ENCODE peak calls at places on chromosome 19, in five cellular contexts. F is H1, E is H9, J is mesenchymal stem cell, D is trophoblast cell. R is an unnamed sample.

GRCh38 chr19:56015756-56016155 is 29.2 kb downstream of the NLRP5 start:
- DNase-seq in F (no peak), E (no peak), J (no peak), D (no peak), R (no peak)

GRCh38 chr19:13256918-13257317 is 106.7 kb downstream of the IER2 start:
- DNase-seq in F (no peak), E (no peak), J (no peak), D (no peak), R (no peak)

GRCh38 chr19:49411681-49412321 is 11.4 kb downstream of the PTH2 start:
- DNase-seq in F (no peak), E (no peak), J (no peak), D (no peak), R (no peak)

GRCh38 chr19:14497347-14497921 is 1.5 kb upstream of the GIPC1 start:
- DNase-seq in F (no peak), E (no peak), J (no peak), D (no peak), R (no peak)

GRCh38 chr19:31693870-31694269 is 344.6 kb upstream of the TSHZ3 start:
- DNase-seq in F (no peak), E (no peak), J (no peak), D (no peak), R (no peak)

GRCh38 chr19:35317464-35318043 is 11.4 kb upstream of the CD22 start:
- DNase-seq in F (no peak), E (no peak), J (no peak), D (no peak), R (no peak)

GRCh38 chr19:13291913-13292312 is 141.7 kb downstream of the IER2 start:
- DNase-seq in F (no peak), E (no peak), J (no peak), D (no peak), R (no peak)

GRCh38 chr19:19321143-19321577 is 531 bp downstream of the MAU2 start:
- DNase-seq in F (no peak), E (peak), J (peak), D (peak), R (peak)

GRCh38 chr19:47255947-47256687 is at the start of gene CCDC9:
- DNase-seq in F (peak), E (peak), J (peak), D (peak), R (peak)

GRCh38 chr19:625257-625656 is 8.1 kb downstream of the POLRMT start:
- DNase-seq in F (no peak), E (no peak), J (no peak), D (no peak), R (no peak)

GRCh38 chr19:56314018-56314583 is 538 bp downstream of the ZSCAN5A start:
- DNase-seq in F (peak), E (no peak), J (no peak), D (no peak), R (no peak)

GRCh38 chr19:10271543-10272086 is 695 bp downstream of the ICAM1 start:
- DNase-seq in F (no peak), E (no peak), J (peak), D (peak), R (no peak)

GRCh38 chr19:56712609-56713008 is 41.1 kb upstream of the ZNF835 start:
- DNase-seq in F (no peak), E (no peak), J (no peak), D (no peak), R (peak)

GRCh38 chr19:16044746-16045145 is 31.5 kb upstream of the TPM4 start:
- DNase-seq in F (no peak), E (no peak), J (no peak), D (no peak), R (no peak)

GRCh38 chr19:16328824-16329482 is 4.3 kb downstream of the KLF2 start:
- DNase-seq in F (no peak), E (no peak), J (peak), D (no peak), R (no peak)

GRCh38 chr19:42601811-42602443 is 7.2 kb upstream of the CEACAM8 start:
- DNase-seq in F (no peak), E (peak), J (no peak), D (no peak), R (no peak)

GRCh38 chr19:49677232-49677881 is at the start of gene PRMT1:
- DNase-seq in F (no peak), E (peak), J (no peak), D (no peak), R (no peak)

GRCh38 chr19:38287604-38288003 is 16.4 kb upstream of the C19orf33 start:
- DNase-seq in F (no peak), E (no peak), J (no peak), D (no peak), R (no peak)

GRCh38 chr19:49339364-49340068 is 4.3 kb downstream of the CD37 start:
- DNase-seq in F (peak), E (peak), J (peak), D (peak), R (peak)

GRCh38 chr19:38035515-38036495 is 128.8 kb downstream of the SIPA1L3 start:
- DNase-seq in F (no peak), E (no peak), J (peak), D (no peak), R (no peak)

GRCh38 chr19:53102701-53103140 is 501 bp downstream of the ZNF160 start:
- DNase-seq in F (no peak), E (no peak), J (peak), D (peak), R (no peak)

GRCh38 chr19:7635670-7636069 is 1.2 kb upstream of the STXBP2 start:
- DNase-seq in F (no peak), E (no peak), J (no peak), D (no peak), R (no peak)

GRCh38 chr19:43507880-43508279 is 3.3 kb upstream of the PHLDB3 start:
- DNase-seq in F (no peak), E (no peak), J (no peak), D (no peak), R (no peak)

GRCh38 chr19:48724796-48725753 is 5.5 kb upstream of the MAMSTR start:
- DNase-seq in F (no peak), E (peak), J (peak), D (no peak), R (no peak)

GRCh38 chr19:47675859-47676258 is 37.4 kb upstream of the EHD2 start:
- DNase-seq in F (no peak), E (no peak), J (no peak), D (no peak), R (no peak)

GRCh38 chr19:789473-790052 is 7.7 kb upstream of the PTBP1 start:
- DNase-seq in F (no peak), E (peak), J (peak), D (no peak), R (no peak)

GRCh38 chr19:12885749-12886706 is 973 bp downstream of the KLF1 start:
- DNase-seq in F (no peak), E (no peak), J (no peak), D (no peak), R (no peak)

GRCh38 chr19:35793381-35794165 is 18.2 kb downstream of the ARHGAP33 start:
- DNase-seq in F (no peak), E (no peak), J (peak), D (no peak), R (no peak)

GRCh38 chr19:55461974-55462628 is 659 bp upstream of the ISOC2 start:
- DNase-seq in F (no peak), E (no peak), J (peak), D (no peak), R (no peak)

GRCh38 chr19:42130254-42130573 is 2.0 kb downstream of the POU2F2 start:
- DNase-seq in F (no peak), E (no peak), J (no peak), D (no peak), R (no peak)

GRCh38 chr19:47813304-47813994 is 8.3 kb upstream of the CRX start:
- DNase-seq in F (peak), E (peak), J (peak), D (peak), R (peak)

GRCh38 chr19:43438291-43439162 is 23.8 kb downstream of the TEX101 start:
- DNase-seq in F (no peak), E (no peak), J (no peak), D (peak), R (no peak)

GRCh38 chr19:13579388-13580060 is 73.2 kb upstream of the CACNA1A start:
- DNase-seq in F (no peak), E (no peak), J (no peak), D (no peak), R (no peak)

GRCh38 chr19:34220472-34221063 is 33.8 kb upstream of the GARRE1 start:
- DNase-seq in F (no peak), E (peak), J (peak), D (peak), R (peak)

GRCh38 chr19:35557539-35558399 is 5.7 kb downstream of the ATP4A start:
- DNase-seq in F (peak), E (peak), J (peak), D (no peak), R (peak)

GRCh38 chr19:35315883-35316282 is 13.1 kb upstream of the CD22 start:
- DNase-seq in F (no peak), E (no peak), J (no peak), D (no peak), R (no peak)

GRCh38 chr19:58584498-58585441 is 11.6 kb upstream of the MZF1 start:
- DNase-seq in F (no peak), E (peak), J (no peak), D (no peak), R (no peak)

GRCh38 chr19:15253513-15253912 is 21.3 kb upstream of the EPHX3 start:
- DNase-seq in F (no peak), E (no peak), J (no peak), D (no peak), R (no peak)

GRCh38 chr19:46489445-46490272 is 6.0 kb downstream of the PNMA8B start:
- DNase-seq in F (no peak), E (no peak), J (peak), D (peak), R (no peak)

GRCh38 chr19:4760285-4760650 is 31.3 kb upstream of the FEM1A start:
- DNase-seq in F (no peak), E (no peak), J (no peak), D (no peak), R (no peak)
- H2BK12ac ChIP-seq in F (no peak), E (no peak), J (no peak), D (no peak), R (no peak)

GRCh38 chr19:54128441-54128725 is 9.2 kb upstream of the CNOT3 start:
- DNase-seq in F (no peak), E (no peak), J (no peak), D (no peak), R (no peak)
- H2BK12ac ChIP-seq in F (no peak), E (no peak), J (no peak), D (no peak), R (no peak)

DNA sequence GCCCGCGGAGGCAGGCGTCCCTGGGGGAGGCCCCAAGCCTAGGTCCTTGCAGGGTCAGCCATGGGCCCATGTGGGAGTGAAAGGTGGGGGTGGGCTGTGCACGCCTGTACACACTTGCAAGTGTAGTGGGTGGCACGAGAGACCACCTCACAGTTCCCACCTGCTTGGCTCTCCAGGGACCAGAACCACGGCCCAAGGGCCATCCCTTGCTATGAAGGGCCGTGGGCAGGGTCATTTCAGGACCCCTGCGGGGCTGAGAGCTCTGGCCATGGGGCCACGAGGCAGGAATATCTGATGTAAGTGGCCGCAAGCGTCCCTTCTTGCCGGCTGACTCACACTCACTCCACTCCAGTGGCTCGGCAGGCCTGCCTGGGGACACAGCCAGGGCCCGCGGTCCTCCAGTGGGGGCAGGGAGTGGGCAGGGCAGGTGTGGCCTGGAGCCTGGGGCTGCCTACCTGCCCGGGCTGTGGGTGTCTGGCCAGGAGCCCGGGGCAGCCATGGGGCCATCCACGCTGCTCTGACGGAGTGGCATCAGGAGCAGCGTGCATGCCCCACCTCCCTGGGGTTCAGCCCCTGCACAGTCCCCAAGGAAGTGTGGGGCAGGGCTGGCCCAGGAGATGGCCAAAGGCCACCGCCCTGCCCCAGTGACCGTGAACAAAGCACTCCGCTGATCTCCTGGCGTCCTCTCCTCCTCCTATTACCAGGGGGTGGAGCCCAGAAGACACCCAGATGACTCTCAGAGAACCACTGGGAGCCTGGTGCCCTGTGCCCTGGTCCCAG is 8.6 kb upstream of the MKNK2 start:
- DNase-seq in F (no peak), E (no peak), J (peak), D (peak), R (no peak)
- H2BK12ac ChIP-seq in F (peak), E (no peak), J (peak), D (peak), R (peak)

GRCh38 chr19:33206261-33207039 is 12.3 kb downstream of the LRP3 start:
- DNase-seq in F (no peak), E (no peak), J (no peak), D (no peak), R (no peak)
- H2BK12ac ChIP-seq in F (no peak), E (no peak), J (no peak), D (no peak), R (no peak)

GRCh38 chr19:8673281-8673891 is 25.2 kb downstream of the ACTL9 start:
- DNase-seq in F (no peak), E (no peak), J (no peak), D (no peak), R (no peak)
- H2BK12ac ChIP-seq in F (no peak), E (no peak), J (no peak), D (no peak), R (no peak)

GRCh38 chr19:36850646-36851442 is at the start of gene ZNF345:
- DNase-seq in F (no peak), E (peak), J (peak), D (peak), R (peak)
- H2BK12ac ChIP-seq in F (peak), E (no peak), J (peak), D (no peak), R (no peak)

GRCh38 chr19:39684283-39684682 is 20.0 kb upstream of the LGALS14 start:
- DNase-seq in F (no peak), E (no peak), J (no peak), D (peak), R (no peak)
- H2BK12ac ChIP-seq in F (no peak), E (no peak), J (no peak), D (no peak), R (no peak)

GRCh38 chr19:45451181-45451849 is 16.5 kb upstream of the FOSB start:
- DNase-seq in F (no peak), E (no peak), J (peak), D (no peak), R (no peak)
- H2BK12ac ChIP-seq in F (peak), E (peak), J (peak), D (peak), R (no peak)

DNA sequence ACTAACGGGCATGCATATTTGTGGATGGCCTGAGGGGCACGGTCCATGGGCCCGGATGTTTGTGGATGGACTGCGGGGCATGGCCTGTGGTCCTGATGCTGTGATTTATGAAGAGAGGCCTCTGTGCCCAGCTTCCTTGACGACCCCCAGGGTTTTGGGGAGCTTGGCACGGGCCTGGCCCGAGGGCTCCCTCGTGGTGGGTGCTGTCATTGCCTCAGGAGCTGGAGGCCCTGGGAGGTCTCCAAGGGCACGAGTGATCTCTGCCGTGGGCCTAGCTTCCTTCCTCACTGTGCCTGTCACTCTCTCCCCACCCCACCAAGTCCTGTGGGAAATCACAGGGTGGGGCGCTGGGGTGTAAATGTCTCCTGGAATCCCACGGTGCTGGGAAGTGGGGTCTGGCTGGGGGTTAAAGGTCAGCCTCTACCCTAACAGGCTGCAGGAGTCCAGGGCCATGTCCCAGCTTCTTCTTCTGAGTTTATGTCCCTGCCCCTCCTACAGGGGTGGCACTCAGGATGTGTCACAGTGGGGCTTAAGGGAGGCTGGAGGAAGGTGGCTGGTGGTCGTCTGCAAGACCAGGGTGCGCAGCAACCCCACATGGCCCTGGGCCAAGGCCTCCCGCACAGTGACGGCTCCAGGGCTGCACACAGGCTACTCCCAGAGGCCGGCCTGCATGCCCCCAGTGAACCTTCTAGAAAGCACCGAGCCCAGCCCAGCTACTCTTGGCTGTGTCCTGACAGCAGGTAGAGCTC is 27.6 kb upstream of the RANBP3 start:
- DNase-seq in F (no peak), E (no peak), J (no peak), D (no peak), R (no peak)
- H2BK12ac ChIP-seq in F (no peak), E (no peak), J (no peak), D (no peak), R (no peak)

R was measured in neuronal stem cell.